ENCODE peak calls at places on chromosome 6, in ten cellular contexts. One of them, this sample, is unnamed.

GRCh38 chr6:15916581-15916980 is 212.3 kb upstream of the MYLIP start:
- DNase-seq in kidney: no peak
- DNase-seq in NCI-H1105: no peak
- DNase-seq in GM10248: no peak
- DNase-seq in mucosa of descending colon: no peak
- DNase-seq in AG09309: no peak
- DNase-seq in left colon: no peak
- DNase-seq in pulmonary artery endothelial cell: no peak
- DNase-seq in HS-5: no peak
- DNase-seq in T-helper 1 cell: no peak
- DNase-seq in this sample: no peak

GRCh38 chr6:152129606-152130249 is 322.2 kb downstream of the ESR1 start:
- DNase-seq in kidney: peak; percentile 77
- DNase-seq in NCI-H1105: no peak
- DNase-seq in GM10248: no peak
- DNase-seq in mucosa of descending colon: no peak
- DNase-seq in AG09309: no peak
- DNase-seq in left colon: no peak
- DNase-seq in pulmonary artery endothelial cell: peak; percentile 56
- DNase-seq in HS-5: no peak
- DNase-seq in T-helper 1 cell: no peak
- DNase-seq in this sample: no peak

GRCh38 chr6:37673436-37673835 is 24.2 kb downstream of the MDGA1 start:
- DNase-seq in kidney: no peak
- DNase-seq in NCI-H1105: no peak
- DNase-seq in GM10248: no peak
- DNase-seq in mucosa of descending colon: no peak
- DNase-seq in AG09309: no peak
- DNase-seq in left colon: no peak
- DNase-seq in pulmonary artery endothelial cell: no peak
- DNase-seq in HS-5: no peak
- DNase-seq in T-helper 1 cell: no peak
- DNase-seq in this sample: no peak

GRCh38 chr6:16674666-16675392 is 86.4 kb downstream of the ATXN1 start:
- DNase-seq in kidney: no peak
- DNase-seq in NCI-H1105: no peak
- DNase-seq in GM10248: no peak
- DNase-seq in mucosa of descending colon: no peak
- DNase-seq in AG09309: peak; percentile 71
- DNase-seq in left colon: no peak
- DNase-seq in pulmonary artery endothelial cell: no peak
- DNase-seq in HS-5: no peak
- DNase-seq in T-helper 1 cell: no peak
- DNase-seq in this sample: no peak

GRCh38 chr6:125779924-125780539 is 10.7 kb upstream of the NCOA7 start:
- DNase-seq in kidney: peak; percentile 93
- DNase-seq in NCI-H1105: peak; percentile 93
- DNase-seq in GM10248: peak; percentile 86
- DNase-seq in mucosa of descending colon: peak; percentile 89
- DNase-seq in AG09309: peak; percentile 81
- DNase-seq in left colon: peak; percentile 70
- DNase-seq in pulmonary artery endothelial cell: peak; percentile 80
- DNase-seq in HS-5: peak; percentile 95
- DNase-seq in T-helper 1 cell: peak; percentile 84
- DNase-seq in this sample: peak; percentile 85

GRCh38 chr6:11132191-11132590 is 20.7 kb upstream of the ERVFRD-1 start:
- DNase-seq in kidney: no peak
- DNase-seq in NCI-H1105: no peak
- DNase-seq in GM10248: no peak
- DNase-seq in mucosa of descending colon: no peak
- DNase-seq in AG09309: no peak
- DNase-seq in left colon: no peak
- DNase-seq in pulmonary artery endothelial cell: no peak
- DNase-seq in HS-5: no peak
- DNase-seq in T-helper 1 cell: no peak
- DNase-seq in this sample: no peak

GRCh38 chr6:13508711-13509705 is 21.6 kb upstream of the GFOD1 start:
- DNase-seq in kidney: no peak
- DNase-seq in NCI-H1105: no peak
- DNase-seq in GM10248: no peak
- DNase-seq in mucosa of descending colon: no peak
- DNase-seq in AG09309: peak; percentile 86
- DNase-seq in left colon: no peak
- DNase-seq in pulmonary artery endothelial cell: no peak
- DNase-seq in HS-5: peak; percentile 46
- DNase-seq in T-helper 1 cell: no peak
- DNase-seq in this sample: no peak

GRCh38 chr6:41767112-41767946 is 12.4 kb downstream of the FRS3 start:
- DNase-seq in kidney: no peak
- DNase-seq in NCI-H1105: no peak
- DNase-seq in GM10248: no peak
- DNase-seq in mucosa of descending colon: no peak
- DNase-seq in AG09309: peak; percentile 75
- DNase-seq in left colon: peak; percentile 51
- DNase-seq in pulmonary artery endothelial cell: peak; percentile 67
- DNase-seq in HS-5: no peak
- DNase-seq in T-helper 1 cell: no peak
- DNase-seq in this sample: peak; percentile 86

GRCh38 chr6:170224694-170225660 is 65.9 kb downstream of the DLL1 start:
- DNase-seq in kidney: peak; percentile 90
- DNase-seq in NCI-H1105: no peak
- DNase-seq in GM10248: no peak
- DNase-seq in mucosa of descending colon: no peak
- DNase-seq in AG09309: no peak
- DNase-seq in left colon: no peak
- DNase-seq in pulmonary artery endothelial cell: no peak
- DNase-seq in HS-5: peak; percentile 22
- DNase-seq in T-helper 1 cell: no peak
- DNase-seq in this sample: peak; percentile 81

GRCh38 chr6:148790404-148790803 is 43.6 kb downstream of the UST start:
- DNase-seq in kidney: no peak
- DNase-seq in NCI-H1105: no peak
- DNase-seq in GM10248: no peak
- DNase-seq in mucosa of descending colon: no peak
- DNase-seq in AG09309: no peak
- DNase-seq in left colon: no peak
- DNase-seq in pulmonary artery endothelial cell: no peak
- DNase-seq in HS-5: no peak
- DNase-seq in T-helper 1 cell: no peak
- DNase-seq in this sample: no peak

GRCh38 chr6:137657351-137657911 is 163.2 kb upstream of the OLIG3 start:
- DNase-seq in kidney: no peak
- DNase-seq in NCI-H1105: no peak
- DNase-seq in GM10248: peak; percentile 28
- DNase-seq in mucosa of descending colon: no peak
- DNase-seq in AG09309: no peak
- DNase-seq in left colon: no peak
- DNase-seq in pulmonary artery endothelial cell: no peak
- DNase-seq in HS-5: no peak
- DNase-seq in T-helper 1 cell: no peak
- DNase-seq in this sample: no peak

GRCh38 chr6:150924808-150925654 is 59.5 kb downstream of the MTHFD1L start:
- DNase-seq in kidney: no peak
- DNase-seq in NCI-H1105: no peak
- DNase-seq in GM10248: no peak
- DNase-seq in mucosa of descending colon: no peak
- DNase-seq in AG09309: peak; percentile 44
- DNase-seq in left colon: no peak
- DNase-seq in pulmonary artery endothelial cell: no peak
- DNase-seq in HS-5: no peak
- DNase-seq in T-helper 1 cell: no peak
- DNase-seq in this sample: no peak

GRCh38 chr6:161242779-161243693 is 30.8 kb downstream of the AGPAT4 start:
- DNase-seq in kidney: no peak
- DNase-seq in NCI-H1105: no peak
- DNase-seq in GM10248: no peak
- DNase-seq in mucosa of descending colon: no peak
- DNase-seq in AG09309: peak; percentile 86
- DNase-seq in left colon: no peak
- DNase-seq in pulmonary artery endothelial cell: no peak
- DNase-seq in HS-5: no peak
- DNase-seq in T-helper 1 cell: no peak
- DNase-seq in this sample: no peak

GRCh38 chr6:13014551-13015378 is 298.2 kb downstream of the PHACTR1 start:
- DNase-seq in kidney: peak; percentile 73
- DNase-seq in NCI-H1105: peak; percentile 71
- DNase-seq in GM10248: no peak
- DNase-seq in mucosa of descending colon: no peak
- DNase-seq in AG09309: no peak
- DNase-seq in left colon: no peak
- DNase-seq in pulmonary artery endothelial cell: no peak
- DNase-seq in HS-5: no peak
- DNase-seq in T-helper 1 cell: no peak
- DNase-seq in this sample: no peak

GRCh38 chr6:1079525-1079924 is 232.4 kb upstream of the FOXQ1 start:
- DNase-seq in kidney: no peak
- DNase-seq in NCI-H1105: no peak
- DNase-seq in GM10248: no peak
- DNase-seq in mucosa of descending colon: no peak
- DNase-seq in AG09309: no peak
- DNase-seq in left colon: no peak
- DNase-seq in pulmonary artery endothelial cell: no peak
- DNase-seq in HS-5: no peak
- DNase-seq in T-helper 1 cell: no peak
- DNase-seq in this sample: peak; percentile 70

GRCh38 chr6:162873537-162873936 is 145.8 kb downstream of the PACRG start:
- DNase-seq in kidney: no peak
- DNase-seq in NCI-H1105: no peak
- DNase-seq in GM10248: no peak
- DNase-seq in mucosa of descending colon: no peak
- DNase-seq in AG09309: no peak
- DNase-seq in left colon: no peak
- DNase-seq in pulmonary artery endothelial cell: no peak
- DNase-seq in HS-5: no peak
- DNase-seq in T-helper 1 cell: no peak
- DNase-seq in this sample: no peak

GRCh38 chr6:1604991-1605821 is 4.5 kb upstream of the FOXC1 start:
- DNase-seq in kidney: peak; percentile 78
- DNase-seq in NCI-H1105: no peak
- DNase-seq in GM10248: no peak
- DNase-seq in mucosa of descending colon: no peak
- DNase-seq in AG09309: no peak
- DNase-seq in left colon: no peak
- DNase-seq in pulmonary artery endothelial cell: no peak
- DNase-seq in HS-5: no peak
- DNase-seq in T-helper 1 cell: no peak
- DNase-seq in this sample: no peak

GRCh38 chr6:30955367-30956042 is 14.7 kb downstream of the MUCL3 start:
- DNase-seq in kidney: peak; percentile 91
- DNase-seq in NCI-H1105: peak; percentile 52
- DNase-seq in GM10248: peak; percentile 82
- DNase-seq in mucosa of descending colon: peak; percentile 60
- DNase-seq in AG09309: no peak
- DNase-seq in left colon: peak; percentile 74
- DNase-seq in pulmonary artery endothelial cell: no peak
- DNase-seq in HS-5: no peak
- DNase-seq in T-helper 1 cell: peak; percentile 67
- DNase-seq in this sample: peak; percentile 66

GRCh38 chr6:24009319-24009718 is 116.7 kb upstream of the NRSN1 start:
- DNase-seq in kidney: no peak
- DNase-seq in NCI-H1105: peak; percentile 54
- DNase-seq in GM10248: no peak
- DNase-seq in mucosa of descending colon: no peak
- DNase-seq in AG09309: no peak
- DNase-seq in left colon: no peak
- DNase-seq in pulmonary artery endothelial cell: no peak
- DNase-seq in HS-5: no peak
- DNase-seq in T-helper 1 cell: no peak
- DNase-seq in this sample: no peak

GRCh38 chr6:168884646-168885086 is 369.0 kb downstream of the THBS2 start:
- DNase-seq in kidney: peak; percentile 88
- DNase-seq in NCI-H1105: peak; percentile 76
- DNase-seq in GM10248: peak; percentile 72
- DNase-seq in mucosa of descending colon: peak; percentile 86
- DNase-seq in AG09309: no peak
- DNase-seq in left colon: peak; percentile 46
- DNase-seq in pulmonary artery endothelial cell: no peak
- DNase-seq in HS-5: peak; percentile 3
- DNase-seq in T-helper 1 cell: peak; percentile 62
- DNase-seq in this sample: peak; percentile 80

GRCh38 chr6:41568585-41569384 is 22.6 kb downstream of the FOXP4 start:
- DNase-seq in kidney: no peak
- DNase-seq in NCI-H1105: no peak
- DNase-seq in GM10248: no peak
- DNase-seq in mucosa of descending colon: no peak
- DNase-seq in AG09309: no peak
- DNase-seq in left colon: no peak
- DNase-seq in pulmonary artery endothelial cell: no peak
- DNase-seq in HS-5: no peak
- DNase-seq in T-helper 1 cell: no peak
- DNase-seq in this sample: peak; percentile 59

GRCh38 chr6:157693867-157694266 is 129.2 kb upstream of the SNX9 start:
- DNase-seq in kidney: no peak
- DNase-seq in NCI-H1105: no peak
- DNase-seq in GM10248: no peak
- DNase-seq in mucosa of descending colon: no peak
- DNase-seq in AG09309: no peak
- DNase-seq in left colon: no peak
- DNase-seq in pulmonary artery endothelial cell: no peak
- DNase-seq in HS-5: no peak
- DNase-seq in T-helper 1 cell: no peak
- DNase-seq in this sample: peak; percentile 52